ENCODE peak calls at places on chromosomes 12 and 14, in ten cellular contexts. V is hepatic stellate cell; K is A549; U is RPMI8226; T is stimulated activated CD4-positive, alpha-beta T cell treated with anti-CD3 and anti-CD28 coated beads, Interleukin-15, amount 100 ng/mL, for 1 hour; H is neural progenitor cell; A is Right ventricle myocardium superior; F is amniotic stem cell; G is sigmoid colon; Y is glomerular endothelial cell. D is an unnamed sample.

GRCh38 chr14:94875256-94875655 is 105.3 kb upstream of the GSC start:
- DNase-seq in T (no peak), V (no peak), K (no peak), G (no peak), Y (no peak), F (no peak), A (no peak), U (no peak), H (no peak), D (no peak)

GRCh38 chr14:104203071-104203425 is 64.7 kb downstream of the KIF26A start:
- DNase-seq in F (no peak), H (no peak), G (no peak), Y (no peak), K (no peak), T (no peak), U (no peak), A (no peak), V (no peak), D (no peak)

GRCh38 chr14:66143387-66144112 is 342.6 kb upstream of the CCDC196 start:
- DNase-seq in V (no peak), T (no peak), Y (no peak), A (no peak), F (no peak), H (peak; percentile 32), U (no peak), G (no peak), K (no peak), D (no peak)

GRCh38 chr12:62543741-62544140 is 77.1 kb downstream of the MON2 start:
- DNase-seq in H (no peak), A (no peak), U (no peak), F (no peak), Y (no peak), K (no peak), G (no peak), T (no peak), V (no peak), D (no peak)

GRCh38 chr14:90533591-90534021 is 136.8 kb downstream of the CALM1 start:
- DNase-seq in V (no peak), K (no peak), T (no peak), Y (no peak), F (no peak), A (peak; percentile 39), U (no peak), G (no peak), H (no peak), D (no peak)

GRCh38 chr14:77037886-77038511 is 9.5 kb upstream of the IRF2BPL start:
- DNase-seq in H (no peak), U (no peak), F (no peak), V (peak; percentile 42), G (peak; percentile 77), K (no peak), A (no peak), Y (no peak), T (peak; percentile 25), D (peak; percentile 38)

GRCh38 chr12:21527451-21528180 is 1.5 kb downstream of the SPX start:
- DNase-seq in U (peak; percentile 74), K (peak; percentile 70), Y (no peak), V (peak; percentile 40), A (peak; percentile 78), G (peak; percentile 74), H (peak; percentile 86), F (peak; percentile 38), T (peak; percentile 22), D (peak; percentile 53)

GRCh38 chr12:119153477-119154434 is 25.0 kb upstream of the HSPB8 start:
- DNase-seq in K (no peak), V (no peak), F (no peak), T (no peak), H (peak; percentile 98), U (peak; percentile 55), A (peak; percentile 81), G (peak; percentile 76), Y (no peak), D (peak; percentile 19)

GRCh38 chr14:104355101-104355691 is 216.8 kb downstream of the KIF26A start:
- DNase-seq in K (no peak), T (no peak), Y (no peak), F (no peak), V (no peak), H (no peak), G (peak; percentile 48), A (peak; percentile 22), U (no peak), D (no peak)

GRCh38 chr14:60102389-60102788 is 10.7 kb downstream of the PCNX4 start:
- DNase-seq in U (no peak), V (peak; percentile 30), F (peak; percentile 61), A (no peak), K (no peak), H (no peak), Y (no peak), T (no peak), G (no peak), D (no peak)

GRCh38 chr12:12474931-12475485 is 87.7 kb downstream of the DUSP16 start:
- DNase-seq in A (no peak), K (no peak), T (peak; percentile 17), F (no peak), Y (peak; percentile 67), G (no peak), U (no peak), V (no peak), H (no peak), D (no peak)

GRCh38 chr12:131473261-131473660 is 237.6 kb upstream of the SFSWAP start:
- DNase-seq in V (no peak), H (no peak), U (no peak), F (no peak), K (no peak), Y (no peak), A (no peak), G (no peak), T (no peak), D (no peak)

GRCh38 chr12:72365151-72365550 is 93.0 kb downstream of the TRHDE start:
- DNase-seq in U (no peak), T (no peak), H (no peak), F (no peak), K (no peak), A (no peak), Y (no peak), V (no peak), G (no peak), D (no peak)

GRCh38 chr12:71090971-71091370 is 66.8 kb downstream of the TSPAN8 start:
- DNase-seq in T (no peak), F (no peak), G (no peak), Y (no peak), H (no peak), V (no peak), U (no peak), K (no peak), A (no peak), D (no peak)

GRCh38 chr12:47744005-47744651 is 14.6 kb downstream of the RAPGEF3 start:
- DNase-seq in Y (no peak), H (peak; percentile 42), K (peak; percentile 37), F (no peak), T (peak; percentile 36), A (no peak), G (no peak), U (peak; percentile 76), V (no peak), D (peak; percentile 38)

GRCh38 chr12:49389092-49389703 is 21.9 kb downstream of the SPATS2 start:
- DNase-seq in Y (no peak), H (peak; percentile 86), F (no peak), K (no peak), V (no peak), A (peak; percentile 71), G (no peak), U (no peak), T (peak; percentile 16), D (no peak)

GRCh38 chr14:95163132-95163531 is 5.8 kb upstream of the DICER1 start:
- DNase-seq in H (no peak), F (no peak), T (no peak), V (no peak), U (no peak), Y (no peak), K (no peak), A (no peak), G (no peak), D (no peak)

GRCh38 chr14:93369393-93370266 is 22.6 kb downstream of the COX8C start:
- DNase-seq in A (no peak), T (no peak), K (no peak), Y (no peak), U (peak; percentile 49), V (no peak), F (no peak), H (no peak), G (no peak), D (peak; percentile 80)

GRCh38 chr12:49188205-49188915 is 520 bp downstream of the TUBA1A start:
- DNase-seq in F (no peak), Y (no peak), H (peak; percentile 74), G (peak; percentile 92), T (peak; percentile 48), U (peak; percentile 62), A (peak; percentile 94), V (peak; percentile 38), K (peak; percentile 64), D (peak; percentile 80)

GRCh38 chr14:52089208-52089607 is 20.3 kb upstream of the NID2 start:
- DNase-seq in T (no peak), V (no peak), K (no peak), U (no peak), Y (no peak), A (no peak), G (no peak), H (no peak), F (no peak), D (no peak)

GRCh38 chr12:54759751-54760150 is 94.6 kb upstream of the MUCL1 start:
- DNase-seq in Y (no peak), V (peak; percentile 3), T (no peak), U (peak; percentile 8), F (no peak), A (no peak), K (no peak), H (peak; percentile 82), G (no peak), D (peak; percentile 71)

GRCh38 chr12:75784591-75784990 is 247.0 kb downstream of the PHLDA1 start:
- DNase-seq in T (no peak), V (no peak), G (peak; percentile 87), H (no peak), Y (no peak), U (peak; percentile 97), A (peak; percentile 45), K (no peak), F (no peak), D (peak; percentile 44)

GRCh38 chr14:53470351-53471043 is 317.4 kb upstream of the DDHD1 start:
- DNase-seq in U (no peak), V (no peak), Y (no peak), G (no peak), T (no peak), F (no peak), A (peak; percentile 48), H (no peak), K (no peak), D (no peak)

GRCh38 chr14:39339003-39339402 is 93.2 kb downstream of the FBXO33 start:
- DNase-seq in T (no peak), F (no peak), H (peak; percentile 76), V (no peak), A (no peak), Y (no peak), K (no peak), G (no peak), U (no peak), D (no peak)

GRCh38 chr14:67941456-67942018 is 122.0 kb downstream of the RAD51B start:
- DNase-seq in V (no peak), F (no peak), T (no peak), K (no peak), A (no peak), U (no peak), Y (no peak), G (no peak), H (peak; percentile 49), D (no peak)

GRCh38 chr12:10615532-10615931 is 2.1 kb upstream of the MAGOHB start:
- DNase-seq in T (no peak), H (no peak), Y (no peak), K (no peak), U (no peak), F (no peak), V (no peak), G (no peak), A (no peak), D (no peak)

GRCh38 chr12:106084048-106084671 is 54.6 kb downstream of the NUAK1 start:
- DNase-seq in G (no peak), T (no peak), U (no peak), F (no peak), A (no peak), H (peak; percentile 90), Y (no peak), V (peak; percentile 85), K (peak; percentile 57), D (no peak)

GRCh38 chr14:50001999-50002925 is 109.4 kb downstream of the ARF6 start:
- DNase-seq in G (no peak), K (no peak), V (no peak), A (no peak), H (no peak), F (no peak), U (peak; percentile 68), T (peak; percentile 33), Y (no peak), D (peak; percentile 54)

D was measured in KBM-7.